ENCODE peak calls at places on chromosomes 16 and 17, in ten cellular contexts. P is kidney tubule cell, R is fibroblast of lung, K is Daoy, A is Panc1, J is RWPE1, B is amygdala, V is iPS-NIHi11, F is astrocyte of the hippocampus, L is SK-N-DZ. W is an unnamed sample.

GRCh38 chr17:19338031-19338990 is 24.2 kb downstream of the B9D1 start:
- DNase-seq in P (peak), R (peak), K (peak), A (no peak), J (no peak), B (no peak), V (peak), F (peak), L (peak), W (no peak)

GRCh38 chr17:2691965-2692780 is 19.4 kb downstream of the CLUH start:
- DNase-seq in P (no peak), R (no peak), K (no peak), A (no peak), J (no peak), B (no peak), V (peak), F (no peak), L (no peak), W (no peak)

GRCh38 chr17:18217412-18218015 is 7.9 kb upstream of the LLGL1 start:
- DNase-seq in P (peak), R (peak), K (peak), A (peak), J (peak), B (no peak), V (peak), F (peak), L (peak), W (peak)

GRCh38 chr16:86590501-86591144 is 12.3 kb downstream of the FOXL1 start:
- DNase-seq in P (peak), R (peak), K (peak), A (no peak), J (no peak), B (no peak), V (no peak), F (peak), L (no peak), W (no peak)

GRCh38 chr16:46789499-46790414 is 41.2 kb downstream of the C16orf87 start:
- DNase-seq in P (peak), R (peak), K (peak), A (no peak), J (peak), B (peak), V (peak), F (peak), L (peak), W (peak)

GRCh38 chr17:57691939-57692338 is 53.2 kb downstream of the CCDC182 start:
- DNase-seq in P (no peak), R (no peak), K (no peak), A (no peak), J (no peak), B (no peak), V (no peak), F (no peak), L (no peak), W (no peak)

GRCh38 chr17:8726951-8727555 is 17.6 kb downstream of the CCDC42 start:
- DNase-seq in P (no peak), R (peak), K (peak), A (no peak), J (no peak), B (no peak), V (no peak), F (peak), L (no peak), W (no peak)

GRCh38 chr17:48731355-48731754 is 2.8 kb upstream of the HOXB13 start:
- DNase-seq in P (no peak), R (no peak), K (no peak), A (no peak), J (no peak), B (no peak), V (no peak), F (no peak), L (no peak), W (no peak)

GRCh38 chr16:50335198-50335958 is 33.4 kb downstream of the BRD7 start:
- DNase-seq in P (no peak), R (no peak), K (no peak), A (no peak), J (no peak), B (no peak), V (no peak), F (no peak), L (no peak), W (no peak)

GRCh38 chr17:12362853-12363252 is 302.8 kb upstream of the MYOCD start:
- DNase-seq in P (peak), R (no peak), K (no peak), A (no peak), J (no peak), B (no peak), V (no peak), F (no peak), L (no peak), W (no peak)

GRCh38 chr16:49337814-49338350 is 35.7 kb upstream of the C16orf78 start:
- DNase-seq in P (no peak), R (no peak), K (no peak), A (no peak), J (no peak), B (no peak), V (no peak), F (no peak), L (no peak), W (no peak)